ENCODE peak calls at places on chromosomes 6 and 20, in five cellular contexts. X is ovary, W is right cardiac atrium, M is sigmoid colon, C is aorta. J is an unnamed sample. For H3K4me1 and H3K27me3, the result is how much of the 10 kb centered on the place peaks cover.

GRCh38 chr20:16017656-16018055 is 555.6 kb downstream of the KIF16B start:
- DNase-seq in C (no peak), X (no peak), M (no peak), W (no peak), J (no peak)

GRCh38 chr20:15039088-15039762 is 701.8 kb upstream of the FLRT3 start:
- DNase-seq in W (no peak), X (no peak), C (no peak), M (no peak), J (no peak)

GRCh38 chr6:11174245-11174616 is 58.2 kb downstream of the NEDD9 start:
- DNase-seq in W (no peak), X (no peak), M (no peak), C (no peak), J (no peak)

GRCh38 chr6:22281691-22282090 is 15.1 kb downstream of the PRL start:
- DNase-seq in C (no peak), X (no peak), M (no peak), W (no peak), J (no peak)

GRCh38 chr20:57473246-57474042 is 51.5 kb downstream of the CTCFL start:
- DNase-seq in W (no peak), C (peak), M (peak), X (no peak), J (peak)

GRCh38 chr6:17630511-17631073 is 30.5 kb downstream of the FAM8A1 start:
- DNase-seq in X (no peak), M (no peak), W (no peak), C (no peak), J (no peak)

GRCh38 chr20:57282691-57283361 is 16.4 kb upstream of the BMP7 start:
- DNase-seq in W (no peak), M (no peak), C (no peak), X (no peak), J (no peak)

GRCh38 chr6:166106076-166106686 is 61.5 kb downstream of the TBXT start:
- DNase-seq in W (peak), C (peak), X (peak), M (peak), J (no peak)

GRCh38 chr6:132643547-132643946 is 15.4 kb downstream of the TAAR1 start:
- DNase-seq in C (no peak), M (no peak), X (no peak), W (no peak), J (no peak)

GRCh38 chr6:69696273-69696672 is 100.5 kb downstream of the LMBRD1 start:
- DNase-seq in M (no peak), W (no peak), C (no peak), X (no peak), J (no peak)

GRCh38 chr20:63968928-63969760 is 586 bp downstream of the ZNF512B start:
- DNase-seq in W (no peak), X (peak), C (peak), M (peak), J (no peak)

GRCh38 chr20:49290608-49291191 is 12.8 kb upstream of the ZNFX1 start:
- DNase-seq in C (no peak), X (no peak), M (no peak), W (no peak), J (no peak)

GRCh38 chr6:47780510-47781356 is 1.1 kb upstream of the OPN5 start:
- DNase-seq in M (no peak), X (no peak), W (no peak), C (peak), J (no peak)

GRCh38 chr6:166466178-166467122 is 83.7 kb upstream of the MPC1 start:
- DNase-seq in X (no peak), M (no peak), W (no peak), C (no peak), J (no peak)

GRCh38 chr6:133730881-133731280 is 158.0 kb upstream of the TCF21 start:
- DNase-seq in M (no peak), C (no peak), W (no peak), X (no peak), J (no peak)

GRCh38 chr20:31587545-31588389 is 17.3 kb upstream of the ID1 start:
- DNase-seq in M (no peak), X (no peak), C (no peak), W (peak), J (no peak)

GRCh38 chr6:165663283-165663735 is 268 bp upstream of the PDE10A start:
- DNase-seq in M (peak), W (peak), C (peak), X (peak), J (no peak)

GRCh38 chr6:161908872-161909271 is 635.0 kb upstream of the AGPAT4 start:
- DNase-seq in M (no peak), C (no peak), X (no peak), W (no peak), J (no peak)

GRCh38 chr20:22775671-22776139 is 191.3 kb upstream of the FOXA2 start:
- DNase-seq in C (no peak), W (no peak), X (no peak), M (no peak), J (no peak)

GRCh38 chr6:30883743-30884520 is at the start of gene DDR1:
- DNase-seq in C (peak), M (peak), W (peak), X (peak), J (peak)
- H3K4me1 ChIP-seq in C (under half), M (under half), W (under half), X (under half), J (half or more)

GRCh38 chr6:63510786-63511185 is 61.5 kb upstream of the LOC128125822 start:
- DNase-seq in C (no peak), M (no peak), W (no peak), X (no peak), J (no peak)
- H3K27ac ChIP-seq in C (no peak), M (no peak), W (no peak), X (peak), J (no peak)

GRCh38 chr6:60671369-60671768 is 1614.7 kb downstream of the KHDRBS2 start:
- DNase-seq in W (no peak), M (no peak), C (no peak), X (no peak), J (no peak)
- H3K27me3 ChIP-seq in W (under half), M (under half), C (under half), X (under half), J (under half)

GRCh38 chr20:50695144-50695872 is 4.0 kb upstream of the RIPOR3 start:
- DNase-seq in X (no peak), M (peak), C (peak), W (peak), J (peak)
- H3K4me1 ChIP-seq in X (under half), M (under half), C (under half), W (under half), J (under half)

GRCh38 chr6:150775400-150775799 is 90.1 kb upstream of the MTHFD1L start:
- DNase-seq in C (no peak), W (no peak), X (no peak), M (no peak), J (no peak)
- H3K27ac ChIP-seq in C (no peak), W (no peak), X (no peak), M (peak), J (no peak)

GRCh38 chr20:36301359-36302119 is 4.6 kb upstream of the DLGAP4 start:
- DNase-seq in M (no peak), W (no peak), C (no peak), X (no peak), J (no peak)
- H3K27me3 ChIP-seq in M (half or more), W (under half), C (under half), X (under half), J (half or more)

DNA sequence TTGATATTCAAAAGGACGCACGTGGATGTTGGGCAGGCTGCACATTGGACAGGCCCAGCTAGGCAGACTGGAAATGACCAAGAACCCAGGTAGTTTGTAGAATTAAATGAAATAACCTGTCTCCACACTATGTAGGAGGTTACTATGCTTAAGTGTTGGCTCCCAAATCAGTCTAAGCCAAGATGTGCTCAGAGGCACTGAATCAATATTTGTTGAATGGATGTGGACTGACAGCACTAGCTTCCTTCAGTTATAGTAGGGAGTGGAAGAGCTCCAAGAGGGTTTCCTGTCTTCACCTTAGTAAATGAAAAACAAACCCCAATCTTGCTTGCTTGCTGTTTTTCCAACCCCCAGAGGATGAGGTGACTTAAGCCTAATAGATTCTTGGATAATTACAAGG is 180.5 kb downstream of the JARID2 start:
- DNase-seq in C (no peak), M (no peak), X (no peak), W (no peak), J (no peak)
- H3K4me1 ChIP-seq in C (under half), M (under half), X (under half), W (under half), J (under half)

DNA sequence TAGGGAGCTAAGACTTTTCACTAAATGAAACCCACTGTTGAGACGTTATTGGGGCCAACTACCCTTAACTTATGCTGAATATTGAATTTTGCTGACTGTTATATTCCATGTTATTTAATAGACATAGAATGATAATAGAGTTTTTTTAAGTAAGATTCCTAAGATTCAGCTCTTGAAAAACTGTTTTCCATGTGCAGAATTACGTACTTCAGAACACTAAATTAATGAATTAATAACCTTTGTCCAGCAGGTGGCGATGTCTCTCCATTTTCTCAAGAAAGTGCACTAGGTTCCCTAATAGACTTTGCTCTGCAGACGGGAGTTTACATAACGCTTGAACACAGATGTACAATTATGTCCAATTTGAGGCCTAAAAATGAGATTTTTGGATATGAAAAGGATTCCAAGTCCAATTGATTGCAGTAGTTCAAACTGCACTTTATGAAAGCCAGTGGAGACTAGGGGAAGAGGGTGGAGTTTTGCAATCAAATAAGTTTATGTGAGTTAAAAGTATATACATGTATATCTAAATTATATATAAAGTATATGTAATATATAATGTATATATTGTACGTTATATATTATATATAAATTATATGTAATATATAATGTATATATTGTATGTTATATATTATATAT is 282.1 kb downstream of the UST start:
- DNase-seq in X (peak), W (no peak), M (peak), C (peak), J (no peak)
- H3K27ac ChIP-seq in X (no peak), W (no peak), M (no peak), C (no peak), J (no peak)